ENCODE peak calls at places on chromosomes 2 and 18, in seven cellular contexts. I, K, W, U, H, F and Z are unnamed samples.

GRCh38 chr2:30702694-30703093 is 104.6 kb downstream of the CAPN13 start:
- DNase-seq in U (no peak), F (no peak), I (no peak), K (no peak), H (no peak), W (no peak), Z (no peak)

GRCh38 chr2:161905389-161906046 is 168.5 kb downstream of the DPP4 start:
- DNase-seq in F (no peak), H (peak; percentile 11), I (no peak), U (no peak), W (peak; percentile 62), K (no peak), Z (no peak)

GRCh38 chr18:3005462-3005861 is 7.5 kb downstream of the LPIN2 start:
- DNase-seq in U (no peak), W (no peak), H (no peak), F (no peak), I (no peak), K (no peak), Z (no peak)

GRCh38 chr2:229422005-229422404 is 150.9 kb upstream of the PID1 start:
- DNase-seq in W (no peak), K (no peak), H (no peak), U (no peak), I (no peak), F (no peak), Z (no peak)

GRCh38 chr18:47174545-47175116 is 1.5 kb downstream of the IER3IP1 start:
- DNase-seq in H (no peak), I (no peak), U (no peak), W (no peak), F (no peak), K (no peak), Z (no peak)

GRCh38 chr2:202541137-202541536 is 93.6 kb upstream of the FAM117B start:
- DNase-seq in U (no peak), F (no peak), W (no peak), I (no peak), K (no peak), H (no peak), Z (no peak)

GRCh38 chr2:6826081-6826913 is 39.4 kb downstream of the CMPK2 start:
- DNase-seq in I (peak; percentile 88), F (no peak), U (peak; percentile 28), W (peak; percentile 58), H (peak; percentile 32), K (peak; percentile 76), Z (no peak)

GRCh38 chr2:162106146-162106551 is 32.1 kb upstream of the DPP4 start:
- DNase-seq in K (no peak), W (no peak), F (no peak), I (no peak), H (no peak), U (no peak), Z (no peak)

GRCh38 chr2:199940373-199940772 is 14.9 kb downstream of the TYW5 start:
- DNase-seq in F (peak; percentile 14), U (no peak), H (peak; percentile 40), K (no peak), W (no peak), I (no peak), Z (no peak)

GRCh38 chr2:212926948-212927347 is 224.5 kb downstream of the IKZF2 start:
- DNase-seq in K (no peak), U (no peak), H (no peak), F (no peak), I (no peak), W (no peak), Z (no peak)

GRCh38 chr18:13446024-13446423 is 227.5 kb downstream of the LDLRAD4 start:
- DNase-seq in U (no peak), I (no peak), H (no peak), K (no peak), F (no peak), W (no peak), Z (no peak)

GRCh38 chr2:157363612-157364101 is 38.0 kb upstream of the ERMN start:
- DNase-seq in F (no peak), K (no peak), U (no peak), I (no peak), H (no peak), W (peak; percentile 50), Z (no peak)

GRCh38 chr2:169768262-169768995 is 30.2 kb upstream of the SSB start:
- DNase-seq in H (no peak), W (no peak), U (peak; percentile 33), K (no peak), I (no peak), F (no peak), Z (peak; percentile 22)

GRCh38 chr18:39620551-39621168 is 2055.1 kb upstream of the CELF4 start:
- DNase-seq in W (no peak), F (no peak), I (no peak), H (peak; percentile 72), U (no peak), K (no peak), Z (no peak)

GRCh38 chr2:162115076-162115475 is 37.0 kb downstream of the GCG start:
- DNase-seq in W (no peak), F (no peak), K (no peak), U (no peak), H (no peak), I (no peak), Z (no peak)

GRCh38 chr2:220143336-220143735 is 515.9 kb downstream of the SLC4A3 start:
- DNase-seq in I (no peak), U (no peak), F (no peak), K (no peak), H (peak; percentile 37), W (no peak), Z (no peak)

GRCh38 chr18:79579807-79580480 is 99.7 kb upstream of the CTDP1 start:
- DNase-seq in K (peak; percentile 33), W (no peak), H (no peak), I (no peak), U (no peak), F (no peak), Z (no peak)

GRCh38 chr2:171505374-171505773 is 16.9 kb upstream of the CYBRD1 start:
- DNase-seq in U (no peak), I (no peak), H (no peak), K (no peak), F (no peak), W (no peak), Z (no peak)

GRCh38 chr2:236165491-236166156 is 2.6 kb downstream of the GBX2 start:
- DNase-seq in I (no peak), F (peak; percentile 20), K (no peak), U (no peak), W (no peak), H (no peak), Z (no peak)

GRCh38 chr2:119243621-119244020 is 20.0 kb downstream of the STEAP3 start:
- DNase-seq in K (no peak), F (no peak), W (no peak), U (no peak), I (no peak), H (no peak), Z (no peak)

GRCh38 chr2:233448220-233448559 is 93.9 kb downstream of the DGKD start:
- DNase-seq in U (no peak), F (no peak), W (no peak), H (peak; percentile 27), I (peak; percentile 31), K (no peak), Z (no peak)

GRCh38 chr2:44358498-44358897 is 2.8 kb downstream of the PREPL start:
- DNase-seq in I (peak; percentile 25), U (no peak), F (no peak), K (no peak), W (peak; percentile 64), H (no peak), Z (peak; percentile 13)

DNA sequence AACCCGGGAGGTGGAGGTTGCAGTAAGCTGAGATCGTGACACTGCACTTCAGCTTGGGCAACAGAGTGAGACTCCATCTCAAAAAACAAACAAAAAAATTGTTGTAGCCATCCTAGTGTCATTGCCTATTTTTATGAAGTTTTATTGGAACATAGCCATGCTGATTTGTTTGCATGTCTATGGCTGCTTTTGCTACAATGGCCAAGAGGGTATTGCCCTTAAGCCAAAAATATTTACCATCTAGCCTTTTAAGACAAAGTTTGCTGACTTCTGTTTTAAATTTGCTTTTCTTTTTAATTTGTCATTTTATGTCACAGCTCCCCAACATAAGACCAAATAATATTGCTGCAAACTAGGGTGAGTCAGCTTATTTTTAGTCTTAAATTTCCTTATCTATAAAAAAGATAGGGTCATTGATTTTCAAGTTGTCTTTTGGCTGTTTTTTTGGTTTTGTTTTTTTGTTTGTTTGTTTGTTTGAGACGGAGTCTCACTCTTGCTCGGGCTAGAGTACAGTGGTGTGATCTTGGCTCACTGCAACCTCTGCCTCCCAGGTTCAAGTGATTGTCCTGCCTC is 70.0 kb upstream of the CABLES1 start:
- DNase-seq in F (no peak), U (no peak), H (no peak), K (no peak), W (no peak), I (no peak), Z (no peak)
- TF ChIP-seq POLR2AphosphoS5 in F (no peak), U (no peak), H (no peak), K (no peak), W (no peak), I (no peak), Z (no peak)

DNA sequence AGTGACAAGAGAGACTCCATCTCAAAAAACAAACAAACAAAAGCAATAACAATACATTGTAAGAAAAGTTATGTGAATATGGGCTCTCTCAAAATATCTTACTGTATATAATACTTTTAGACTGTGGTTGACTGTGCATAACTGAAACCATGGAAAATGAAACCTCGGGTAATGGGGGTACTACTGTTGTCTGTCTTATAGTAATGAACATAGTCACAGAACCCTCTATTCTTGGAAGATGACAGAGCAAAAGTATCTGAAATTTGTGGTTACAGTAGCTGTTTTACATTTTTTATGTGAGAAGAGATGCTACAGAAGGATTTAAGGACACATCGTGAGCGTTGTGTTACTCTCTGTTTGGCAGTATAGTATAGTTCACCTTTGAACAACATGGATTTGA is 60.5 kb downstream of the MAP4K4 start:
- DNase-seq in H (no peak), W (no peak), F (no peak), U (no peak), I (no peak), K (no peak), Z (no peak)
- TF ChIP-seq TAF1 in H (no peak), W (no peak), F (no peak), U (no peak), I (no peak), K (no peak), Z (no peak)

GRCh38 chr2:69915050-69915945 is at the start of gene MXD1:
- DNase-seq in H (no peak), U (no peak), I (peak; percentile 48), F (peak; percentile 56), K (no peak), W (no peak), Z (no peak)
- TF ChIP-seq POLR2AphosphoS5 in H (peak; percentile 57), U (peak; percentile 56), I (peak; percentile 91), F (no peak), K (peak; percentile 41), W (peak; percentile 91), Z (peak; percentile 52)

GRCh38 chr2:239648607-239649006 is 247.8 kb upstream of the HDAC4 start:
- DNase-seq in F (no peak), H (no peak), W (no peak), U (no peak), K (no peak), I (no peak), Z (no peak)

GRCh38 chr2:239647037-239647436 is 246.2 kb upstream of the HDAC4 start:
- DNase-seq in W (no peak), I (no peak), H (no peak), F (no peak), U (no peak), K (no peak), Z (no peak)

GRCh38 chr2:239644016-239644415 is 243.2 kb upstream of the HDAC4 start:
- DNase-seq in F (no peak), I (no peak), K (no peak), W (no peak), H (peak; percentile 32), U (no peak), Z (no peak)

GRCh38 chr2:239649309-239649708 is 248.5 kb upstream of the HDAC4 start:
- DNase-seq in K (no peak), H (no peak), W (no peak), F (no peak), U (no peak), I (no peak), Z (no peak)

GRCh38 chr2:239646184-239646583 is 245.4 kb upstream of the HDAC4 start:
- DNase-seq in K (no peak), F (no peak), H (no peak), I (no peak), U (no peak), W (no peak), Z (no peak)
- TF ChIP-seq TAF1 in K (no peak), F (no peak), H (no peak), I (no peak), U (no peak), W (no peak), Z (no peak)